ENCODE peak calls at places on chromosomes 7 and 10, in seven cellular contexts. R, U, W, F, B, D and G are unnamed samples.
A peak's percentile ranks its signal among the peaks of the same experiment; 100 is the strongest.

GRCh38 chr7:68623030-68623429 is 975.2 kb upstream of the AUTS2 start:
- DNase-seq in U (no peak), D (no peak), R (no peak), W (no peak), F (no peak), B (no peak), G (no peak)

GRCh38 chr10:87546971-87547413 is 42.3 kb downstream of the MINPP1 start:
- DNase-seq in B (peak; percentile 35), U (no peak), R (no peak), D (no peak), W (no peak), F (no peak), G (no peak)

GRCh38 chr7:81882086-81882485 is 112.2 kb upstream of the HGF start:
- DNase-seq in R (no peak), D (no peak), B (no peak), U (no peak), W (peak; percentile 75), F (no peak), G (no peak)

GRCh38 chr7:47026733-47027450 is 555.0 kb downstream of the TNS3 start:
- DNase-seq in U (peak; percentile 13), R (no peak), F (no peak), D (no peak), B (no peak), W (no peak), G (no peak)

GRCh38 chr10:62669351-62669750 is 135.2 kb upstream of the ADO start:
- DNase-seq in U (no peak), R (no peak), B (no peak), F (no peak), W (no peak), D (no peak), G (no peak)

GRCh38 chr7:156752371-156753297 is 112.1 kb downstream of the RNF32 start:
- DNase-seq in R (peak; percentile 7), D (no peak), F (no peak), W (no peak), B (no peak), U (no peak), G (no peak)

GRCh38 chr10:30747633-30748032 is 118.1 kb upstream of the LYZL2 start:
- DNase-seq in D (no peak), U (no peak), R (no peak), W (no peak), B (no peak), F (peak; percentile 40), G (peak; percentile 60)

GRCh38 chr10:10780746-10781145 is 236.9 kb upstream of the CELF2 start:
- DNase-seq in B (no peak), F (no peak), W (no peak), R (no peak), U (no peak), D (no peak), G (no peak)

GRCh38 chr7:98418271-98418635 is 17.4 kb upstream of the BAIAP2L1 start:
- DNase-seq in U (no peak), W (no peak), B (no peak), R (no peak), D (no peak), F (no peak), G (no peak)

GRCh38 chr7:135213831-135214230 is 2.5 kb upstream of the WDR91 start:
- DNase-seq in F (peak; percentile 46), U (no peak), W (no peak), D (no peak), B (no peak), R (no peak), G (no peak)

GRCh38 chr10:124063736-124064135 is 29.7 kb downstream of the CHST15 start:
- DNase-seq in F (no peak), W (peak; percentile 67), U (no peak), B (no peak), R (peak; percentile 54), D (no peak), G (peak; percentile 18)

GRCh38 chr10:28020080-28020860 is 21.4 kb upstream of the ODAD2 start:
- DNase-seq in D (no peak), B (no peak), W (no peak), F (no peak), R (no peak), U (no peak), G (no peak)

GRCh38 chr10:64465653-64466052 is 944.5 kb downstream of the REEP3 start:
- DNase-seq in B (no peak), U (no peak), W (no peak), R (no peak), F (no peak), D (no peak), G (no peak)

GRCh38 chr7:15783971-15784693 is 97.6 kb upstream of the MEOX2 start:
- DNase-seq in U (no peak), W (no peak), R (no peak), D (no peak), B (no peak), F (peak; percentile 54), G (no peak)

GRCh38 chr10:62264702-62265436 is 3.8 kb downstream of the RTKN2 start:
- DNase-seq in B (no peak), F (peak; percentile 96), R (peak; percentile 82), U (no peak), D (peak; percentile 49), W (peak; percentile 82), G (no peak)

GRCh38 chr10:58817499-58817898 is 304.8 kb downstream of the BICC1 start:
- DNase-seq in F (peak; percentile 4), B (no peak), U (no peak), R (no peak), W (peak; percentile 3), D (no peak), G (no peak)

GRCh38 chr7:35799846-35800717 is 775 bp upstream of the SEPTIN7 start:
- DNase-seq in W (no peak), U (peak; percentile 87), D (peak; percentile 75), B (peak; percentile 88), F (peak; percentile 97), R (peak; percentile 78), G (peak; percentile 83)

GRCh38 chr10:29646238-29646902 is 11.6 kb upstream of the SVIL start:
- DNase-seq in B (peak; percentile 51), D (no peak), R (peak; percentile 93), F (no peak), U (no peak), W (peak; percentile 41), G (peak; percentile 8)

GRCh38 chr10:60314306-60314940 is 75.3 kb downstream of the ANK3 start:
- DNase-seq in W (peak; percentile 88), R (peak; percentile 69), B (no peak), U (no peak), D (no peak), F (no peak), G (no peak)

GRCh38 chr7:47518827-47519226 is 63.1 kb downstream of the TNS3 start:
- DNase-seq in F (no peak), D (no peak), B (no peak), U (no peak), R (peak; percentile 60), W (no peak), G (no peak)

GRCh38 chr7:28729276-28729675 is 228.9 kb downstream of the TRIL start:
- DNase-seq in F (no peak), W (no peak), B (no peak), U (no peak), D (no peak), R (no peak), G (no peak)

GRCh38 chr7:73734619-73735525 is 3.7 kb downstream of the ABHD11 start:
- DNase-seq in D (peak; percentile 75), R (peak; percentile 65), U (peak; percentile 68), F (peak; percentile 94), W (peak; percentile 82), B (peak; percentile 67), G (peak; percentile 89)

GRCh38 chr10:52257692-52258075 is 56.4 kb upstream of the DKK1 start:
- DNase-seq in U (no peak), D (no peak), R (no peak), W (no peak), F (no peak), B (no peak), G (no peak)

GRCh38 chr10:129419386-129419785 is 47.7 kb upstream of the MGMT start:
- DNase-seq in D (no peak), W (no peak), U (no peak), B (no peak), F (no peak), R (no peak), G (no peak)

GRCh38 chr10:110857265-110858158 is 14.2 kb upstream of the PDCD4 start:
- DNase-seq in R (peak; percentile 22), F (peak; percentile 82), D (no peak), U (no peak), B (no peak), W (peak; percentile 14), G (no peak)

GRCh38 chr7:210401-210925 is 18.1 kb downstream of the FAM20C start:
- DNase-seq in R (no peak), F (no peak), W (no peak), U (no peak), D (no peak), B (no peak), G (no peak)

GRCh38 chr7:130195396-130195795 is 9.8 kb downstream of the TMEM209 start:
- DNase-seq in B (no peak), R (no peak), D (no peak), U (no peak), W (no peak), F (no peak), G (no peak)

GRCh38 chr10:35641430-35642015 is 573 bp downstream of the FZD8 start:
- DNase-seq in W (no peak), D (no peak), R (no peak), U (no peak), B (no peak), F (no peak), G (peak; percentile 28)